ENCODE peak calls at places on chromosome 19, in four cellular contexts. T, B, E and N are unnamed samples.

GRCh38 chr19:49118565-49119410 is at the start of gene C19orf73:
- DNase-seq in T (peak; percentile 97), B (peak; percentile 97), E (peak; percentile 59), N (peak; percentile 97)

GRCh38 chr19:38942471-38943181 is 11.9 kb downstream of the MRPS12 start:
- DNase-seq in T (no peak), B (no peak), E (no peak), N (no peak)

GRCh38 chr19:3398114-3398899 is 31.9 kb downstream of the NFIC start:
- DNase-seq in T (peak; percentile 36), B (peak; percentile 81), E (no peak), N (peak; percentile 89)

GRCh38 chr19:5186293-5187050 is 154.1 kb downstream of the PTPRS start:
- DNase-seq in T (peak; percentile 52), B (no peak), E (no peak), N (no peak)

GRCh38 chr19:45211751-45212381 is 33.3 kb downstream of the BLOC1S3 start:
- DNase-seq in T (peak; percentile 67), B (no peak), E (no peak), N (peak; percentile 75)

GRCh38 chr19:42323852-42324654 is 1.4 kb upstream of the MEGF8 start:
- DNase-seq in T (no peak), B (no peak), E (no peak), N (no peak)

GRCh38 chr19:5635427-5635826 is 12.5 kb downstream of the SAFB start:
- DNase-seq in T (no peak), B (peak; percentile 35), E (no peak), N (no peak)

GRCh38 chr19:45568732-45569131 is 15.9 kb downstream of the OPA3 start:
- DNase-seq in T (no peak), B (no peak), E (no peak), N (no peak)

GRCh38 chr19:19113040-19113541 is 25.2 kb downstream of the TMEM161A start:
- DNase-seq in T (peak; percentile 70), B (no peak), E (no peak), N (no peak)

GRCh38 chr19:48290341-48290922 is 20.6 kb downstream of the ZNF114 start:
- DNase-seq in T (peak; percentile 46), B (no peak), E (no peak), N (no peak)

GRCh38 chr19:39166571-39167391 is 30.0 kb upstream of the NCCRP1 start:
- DNase-seq in T (no peak), B (no peak), E (no peak), N (peak; percentile 86)

GRCh38 chr19:4448147-4448985 is 9.2 kb downstream of the UBXN6 start:
- DNase-seq in T (no peak), B (no peak), E (no peak), N (no peak)

GRCh38 chr19:10508707-10509106 is 5.6 kb upstream of the KEAP1 start:
- DNase-seq in T (no peak), B (no peak), E (no peak), N (no peak)

GRCh38 chr19:52640916-52641315 is 2.8 kb upstream of the ZNF83 start:
- DNase-seq in T (peak; percentile 11), B (no peak), E (no peak), N (peak; percentile 62)

DNA sequence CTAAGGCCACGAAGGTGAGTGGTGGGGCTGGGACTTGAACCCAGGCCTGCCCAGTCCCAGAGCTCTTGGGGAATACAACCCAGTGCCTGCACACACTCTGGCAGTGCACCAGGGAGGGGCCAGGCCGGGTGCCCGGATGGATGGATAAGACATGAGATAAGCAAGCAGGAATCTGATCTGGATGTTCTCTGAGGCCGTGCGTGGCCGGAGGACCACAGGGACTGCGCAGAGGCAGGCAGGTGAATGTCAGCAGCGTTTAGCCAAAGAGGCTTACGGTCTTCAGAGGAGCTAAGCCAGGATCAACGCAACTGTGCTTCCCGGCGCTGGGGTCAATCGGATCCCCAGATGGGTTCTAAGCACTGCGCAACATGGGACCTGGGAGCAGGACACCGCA is 1.5 kb downstream of the ZNF787 start:
- DNase-seq in T (no peak), B (no peak), E (no peak), N (no peak)
- H3K4me3 ChIP-seq in T (peak overlapping the region; percentile 99), B (peak overlapping the region; percentile 99), E (peak overlapping the region; percentile 77), N (peak overlapping the region; percentile 79)

DNA sequence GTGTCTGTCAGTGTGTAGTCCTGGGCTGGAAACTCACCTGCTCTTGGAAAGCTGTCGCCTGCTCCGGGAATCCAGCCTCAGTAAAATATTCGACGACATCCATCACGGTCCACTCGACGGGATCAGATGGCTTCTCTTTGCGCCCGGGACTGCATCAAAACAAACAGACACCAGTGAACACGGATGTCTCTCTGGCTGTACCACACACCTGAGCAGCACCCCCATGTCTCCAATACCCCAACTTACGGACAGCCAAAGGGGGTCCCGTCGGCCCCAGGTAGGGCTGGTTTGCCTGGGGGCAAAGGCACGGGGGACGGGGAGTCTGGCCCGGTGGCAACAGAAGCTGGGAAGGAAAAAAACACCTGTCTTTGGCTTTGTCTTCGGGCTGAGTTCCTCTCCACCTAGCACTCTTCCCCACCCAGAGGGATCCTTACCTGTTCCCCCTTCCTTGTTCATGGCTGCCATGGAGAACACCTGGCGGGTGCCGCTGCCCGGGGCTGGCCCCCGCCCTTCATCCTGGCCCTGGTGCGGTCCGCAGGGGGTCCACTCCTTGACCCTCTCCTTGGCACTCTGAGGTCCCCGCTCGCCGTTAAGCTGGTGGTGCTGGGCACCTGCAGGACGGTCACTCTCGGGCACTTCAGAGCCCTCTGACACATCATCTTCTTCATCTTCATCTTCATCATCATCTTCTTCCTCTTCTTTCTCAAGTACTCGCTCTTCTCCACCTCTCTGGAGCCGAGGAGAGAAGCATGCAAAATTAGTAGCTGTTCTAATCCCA is 1.7 kb downstream of the SAMD1 start:
- DNase-seq in T (no peak), B (no peak), E (no peak), N (no peak)
- H3K4me3 ChIP-seq in T (peak overlapping the region; percentile 89), B (peak overlapping the region; percentile 80), E (peak overlapping the region; percentile 39), N (peak overlapping the region; percentile 92)

GRCh38 chr19:1933942-1934341 is 7.0 kb upstream of the CSNK1G2 start:
- DNase-seq in T (no peak), B (no peak), E (no peak), N (no peak)
- H3K4me3 ChIP-seq in T (no peak overlapping the region), B (no peak overlapping the region), E (no peak overlapping the region), N (no peak overlapping the region)

GRCh38 chr19:53867225-53868090 is at the start of gene MYADM:
- DNase-seq in T (peak; percentile 99), B (peak; percentile 100), E (peak; percentile 88), N (peak; percentile 99)

GRCh38 chr19:53868091-53868891 is 608 bp downstream of the MYADM start:
- DNase-seq in T (peak; percentile 81), B (peak; percentile 79), E (no peak), N (peak; percentile 90)

GRCh38 chr19:53865918-53866696 is 1.6 kb upstream of the MYADM start:
- DNase-seq in T (peak; percentile 76), B (peak; percentile 89), E (no peak), N (peak; percentile 92)

GRCh38 chr19:53864308-53864836 is 3.3 kb upstream of the MYADM start:
- DNase-seq in T (no peak), B (no peak), E (no peak), N (no peak)

GRCh38 chr19:53865523-53865917 is 2.2 kb upstream of the MYADM start:
- DNase-seq in T (no peak), B (peak; percentile 66), E (no peak), N (no peak)
- H3K4me3 ChIP-seq in T (peak overlapping the region; percentile 56), B (peak overlapping the region; percentile 86), E (no peak overlapping the region), N (peak overlapping the region; percentile 80)

DNA sequence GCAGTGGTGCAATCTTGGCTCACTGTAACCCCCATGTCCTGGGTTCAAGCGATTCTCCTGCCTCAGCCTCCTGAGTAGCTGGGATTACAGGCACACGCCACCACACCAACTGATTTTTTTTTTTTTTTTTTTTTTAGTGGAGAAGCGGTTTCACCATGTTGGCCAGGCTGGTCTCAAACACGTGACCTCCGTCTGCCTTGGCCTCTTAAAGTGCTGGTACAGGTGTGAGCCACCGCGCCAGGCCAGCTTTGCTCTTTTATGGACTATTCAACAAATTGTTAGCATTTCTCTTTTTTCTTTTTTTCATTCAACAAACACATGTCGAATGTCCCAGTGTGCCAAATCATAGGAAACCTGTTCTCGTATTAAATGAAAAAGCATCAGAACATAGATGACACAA is 99.6 kb downstream of the INSR start:
- DNase-seq in T (no peak), B (no peak), E (no peak), N (no peak)
- H3K4me3 ChIP-seq in T (no peak overlapping the region), B (no peak overlapping the region), E (no peak overlapping the region), N (no peak overlapping the region)

GRCh38 chr19:55477905-55478304 is 1.5 kb downstream of the ZNF628 start:
- DNase-seq in T (no peak), B (no peak), E (no peak), N (no peak)
- H3K4me3 ChIP-seq in T (no peak overlapping the region), B (peak overlapping the region; percentile 82), E (peak overlapping the region; percentile 67), N (peak overlapping the region; percentile 74)

DNA sequence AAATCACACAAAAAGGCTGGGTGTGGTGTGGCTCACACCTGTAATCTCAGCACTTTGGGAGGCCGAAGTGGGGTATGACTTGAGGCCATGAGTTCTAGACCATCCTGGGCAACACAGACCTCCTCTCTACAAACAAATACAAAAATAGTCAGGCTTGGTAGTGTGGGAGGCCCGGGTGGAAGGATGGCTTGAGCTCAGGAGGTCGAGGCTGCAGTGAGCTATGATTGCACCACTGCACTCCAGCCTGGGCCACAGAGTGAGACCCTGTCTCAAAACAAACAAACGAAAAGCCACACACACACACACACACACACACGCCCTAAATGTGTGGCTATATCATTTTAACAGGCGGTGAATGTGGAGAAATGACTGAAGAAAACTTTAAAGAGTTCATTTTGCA is 904 bp upstream of the ZNF557 start:
- DNase-seq in T (no peak), B (no peak), E (no peak), N (no peak)
- H3K4me3 ChIP-seq in T (no peak overlapping the region), B (peak overlapping the region; percentile 74), E (no peak overlapping the region), N (peak overlapping the region; percentile 94)